ENCODE peak calls at places on chromosomes 12 and 14, in seven cellular contexts. A is right atrium auricular region, T is foreskin fibroblast, J is brain microvascular endothelial cell, D is colonic mucosa, P is cardiac fibroblast, L is dorsolateral prefrontal cortex. I is an unnamed sample.

GRCh38 chr14:68137704-68138619 is 318.4 kb downstream of the RAD51B start:
- DNase-seq in A (peak; percentile 78), T (peak; percentile 92), J (peak; percentile 99), D (peak; percentile 34), P (peak; percentile 99), L (peak; percentile 61), I (peak; percentile 7)

GRCh38 chr12:61397668-61398067 is 862.5 kb upstream of the USP15 start:
- DNase-seq in A (no peak), T (no peak), J (no peak), D (no peak), P (no peak), L (no peak), I (no peak)

GRCh38 chr14:73245401-73246325 is 8.4 kb downstream of the PAPLN start:
- DNase-seq in A (no peak), T (peak; percentile 47), J (no peak), D (peak; percentile 42), P (peak; percentile 48), L (no peak), I (peak; percentile 75)

GRCh38 chr14:25132734-25133422 is 82.9 kb upstream of the STXBP6 start:
- DNase-seq in A (peak; percentile 76), T (peak; percentile 55), J (peak; percentile 2), D (peak; percentile 65), P (peak; percentile 69), L (peak; percentile 68), I (peak; percentile 66)

GRCh38 chr14:50605776-50606175 is 45.8 kb downstream of the ATL1 start:
- DNase-seq in A (no peak), T (no peak), J (peak; percentile 16), D (no peak), P (no peak), L (no peak), I (no peak)

GRCh38 chr12:27333311-27334009 is 824 bp downstream of the BMAL2 start:
- DNase-seq in A (no peak), T (no peak), J (no peak), D (peak; percentile 52), P (peak; percentile 21), L (peak; percentile 15), I (peak; percentile 53)

GRCh38 chr12:24661657-24662096 is 287.2 kb downstream of the BCAT1 start:
- DNase-seq in A (no peak), T (peak; percentile 58), J (peak; percentile 47), D (no peak), P (peak; percentile 95), L (peak; percentile 25), I (no peak)

GRCh38 chr14:51167587-51168219 is 72.3 kb upstream of the TMX1 start:
- DNase-seq in A (no peak), T (no peak), J (peak; percentile 38), D (no peak), P (peak; percentile 51), L (no peak), I (no peak)

GRCh38 chr12:128583453-128583852 is 240.3 kb downstream of the SLC15A4 start:
- DNase-seq in A (no peak), T (no peak), J (no peak), D (no peak), P (no peak), L (no peak), I (no peak)

GRCh38 chr14:50040401-50040775 is 76.0 kb downstream of the VCPKMT start:
- DNase-seq in A (no peak), T (no peak), J (peak; percentile 48), D (no peak), P (peak; percentile 85), L (no peak), I (no peak)

GRCh38 chr12:95838125-95838524 is 20.6 kb upstream of the SNRPF start:
- DNase-seq in A (no peak), T (peak; percentile 95), J (peak; percentile 61), D (peak; percentile 82), P (peak; percentile 55), L (no peak), I (no peak)

GRCh38 chr12:80598004-80598606 is 109.3 kb upstream of the MYF6 start:
- DNase-seq in A (no peak), T (peak; percentile 79), J (peak; percentile 65), D (no peak), P (peak; percentile 91), L (no peak), I (no peak)

GRCh38 chr12:118714051-118714460 is 267.3 kb upstream of the SRRM4 start:
- DNase-seq in A (no peak), T (no peak), J (no peak), D (peak; percentile 29), P (no peak), L (peak; percentile 27), I (peak; percentile 68)

GRCh38 chr14:69741055-69741454 is 25.9 kb upstream of the SRSF5 start:
- DNase-seq in A (no peak), T (no peak), J (no peak), D (no peak), P (no peak), L (no peak), I (no peak)

GRCh38 chr14:95910628-95911027 is 34.0 kb downstream of the TUNAR start:
- DNase-seq in A (no peak), T (no peak), J (no peak), D (no peak), P (no peak), L (no peak), I (no peak)

GRCh38 chr14:88790501-88791251 is 2.1 kb downstream of the EML5 start:
- DNase-seq in A (no peak), T (no peak), J (no peak), D (no peak), P (no peak), L (no peak), I (no peak)

DNA sequence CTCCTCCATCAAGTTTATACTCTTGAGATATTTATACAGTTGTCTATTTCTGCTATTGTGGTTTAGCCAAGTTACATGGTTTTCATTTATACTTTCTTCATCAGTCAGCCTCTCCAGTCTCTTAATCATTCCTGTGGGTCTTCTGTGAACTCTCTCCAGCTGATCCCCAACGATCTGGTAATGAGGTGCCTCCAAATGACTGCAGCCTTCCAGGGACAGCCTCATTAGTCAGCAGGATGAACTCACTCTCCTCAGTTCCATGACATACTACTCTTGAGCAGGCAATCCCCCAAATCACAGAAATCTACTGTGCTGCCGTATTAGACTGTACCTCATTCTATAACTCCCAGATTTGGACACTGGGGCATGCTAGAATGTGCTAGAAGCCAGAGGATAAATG is 15.3 kb downstream of the AREL1 start:
- DNase-seq in A (no peak), T (peak; percentile 87), J (peak; percentile 52), D (no peak), P (peak; percentile 71), L (no peak), I (no peak)
- TF ChIP-seq CTCF in A (no peak), T (no peak), J (no peak), D (no peak), P (no peak), L (no peak), I (no peak)

GRCh38 chr12:113152196-113152834 is 2.8 kb downstream of the CFAP73 start:
- DNase-seq in A (no peak), T (no peak), J (no peak), D (no peak), P (no peak), L (no peak), I (no peak)

GRCh38 chr12:113155060-113155459 is 5.5 kb downstream of the CFAP73 start:
- DNase-seq in A (no peak), T (no peak), J (no peak), D (no peak), P (no peak), L (no peak), I (no peak)

GRCh38 chr12:113154351-113154973 is 4.9 kb downstream of the CFAP73 start:
- DNase-seq in A (no peak), T (peak; percentile 34), J (no peak), D (no peak), P (peak; percentile 29), L (no peak), I (peak; percentile 67)

GRCh38 chr12:113151655-113152054 is 2.1 kb downstream of the CFAP73 start:
- DNase-seq in A (no peak), T (no peak), J (no peak), D (no peak), P (no peak), L (no peak), I (no peak)

DNA sequence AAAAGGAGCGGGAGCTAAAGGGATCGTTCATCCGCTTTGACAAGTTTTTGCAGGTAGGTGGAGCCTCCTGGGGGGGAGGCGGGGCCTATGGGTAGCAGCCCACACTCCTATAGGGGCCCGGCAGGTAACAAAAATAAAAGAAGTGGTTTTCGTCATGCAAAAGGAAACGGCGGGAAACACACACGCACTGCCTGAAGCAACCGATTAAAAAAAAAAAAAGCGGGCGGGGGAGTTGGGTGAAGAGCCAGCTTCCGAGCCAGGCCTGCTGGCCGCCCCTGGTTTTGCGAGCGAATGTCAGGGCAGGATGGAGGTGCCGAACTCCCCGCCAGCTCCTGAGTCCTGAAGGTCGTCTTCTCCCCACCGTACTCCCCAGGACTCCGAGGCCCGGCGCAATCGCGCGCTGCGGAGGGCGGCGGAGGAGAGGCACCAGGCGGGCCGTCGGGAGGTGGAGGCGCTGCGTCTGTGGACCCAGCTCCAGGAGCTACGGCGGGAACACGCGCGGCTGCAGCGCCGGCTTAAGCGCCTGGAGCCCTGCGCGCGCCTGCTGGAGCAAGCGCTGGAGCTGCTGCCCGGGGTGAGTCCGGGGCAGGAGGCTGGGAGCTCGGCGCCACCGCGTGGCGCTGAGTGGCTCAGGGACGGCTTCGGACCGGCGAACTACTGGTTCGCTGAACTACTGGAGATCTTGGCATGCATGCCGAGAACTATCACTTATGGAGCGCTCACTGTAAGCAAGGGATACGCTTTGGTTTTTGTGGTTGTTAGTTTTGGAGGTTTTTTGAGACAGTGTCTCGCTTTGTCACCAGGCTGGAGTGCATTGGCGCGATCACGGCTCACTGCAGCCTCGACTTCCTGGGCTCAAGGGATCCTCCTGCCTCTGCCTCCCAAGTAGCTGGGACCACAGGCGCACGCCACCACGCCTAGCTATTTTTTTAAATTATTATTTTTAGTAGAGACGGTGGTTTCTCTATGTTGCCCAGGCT is 3.6 kb downstream of the CFAP73 start:
- DNase-seq in A (peak; percentile 62), T (peak; percentile 82), J (peak; percentile 45), D (peak; percentile 70), P (peak; percentile 75), L (peak; percentile 66), I (peak; percentile 89)
- TF ChIP-seq CTCF in A (peak; percentile 64), T (peak; percentile 59), J (peak; percentile 59), D (peak; percentile 35), P (peak; percentile 43), L (peak; percentile 70), I (peak; percentile 74)

DNA sequence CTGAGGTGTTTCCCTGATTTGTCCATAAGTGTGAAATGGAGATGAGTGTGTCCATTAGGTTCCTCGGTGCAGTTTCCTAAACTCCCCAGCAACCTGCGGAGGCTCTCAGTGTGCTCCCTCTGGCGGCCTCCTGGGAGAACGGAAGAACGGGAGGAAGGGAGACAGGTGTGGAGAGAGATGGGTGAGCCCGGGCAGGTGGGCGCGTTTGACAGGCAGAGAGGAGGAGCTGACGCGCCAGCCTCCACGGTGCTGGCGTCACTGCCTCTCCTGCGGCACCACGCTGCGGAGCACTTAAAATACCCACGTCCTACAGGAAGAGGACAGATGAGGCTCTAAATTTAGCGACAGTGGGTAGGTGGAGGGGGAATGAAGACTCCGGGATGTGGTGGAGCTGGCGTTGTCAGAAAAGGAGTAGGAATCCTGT is 26.8 kb upstream of the PEX5 start:
- DNase-seq in A (no peak), T (no peak), J (no peak), D (peak; percentile 36), P (peak; percentile 17), L (peak; percentile 73), I (peak; percentile 39)
- TF ChIP-seq CTCF in A (peak; percentile 52), T (peak; percentile 53), J (peak; percentile 69), D (peak; percentile 36), P (peak; percentile 58), L (peak; percentile 29), I (peak; percentile 39)

DNA sequence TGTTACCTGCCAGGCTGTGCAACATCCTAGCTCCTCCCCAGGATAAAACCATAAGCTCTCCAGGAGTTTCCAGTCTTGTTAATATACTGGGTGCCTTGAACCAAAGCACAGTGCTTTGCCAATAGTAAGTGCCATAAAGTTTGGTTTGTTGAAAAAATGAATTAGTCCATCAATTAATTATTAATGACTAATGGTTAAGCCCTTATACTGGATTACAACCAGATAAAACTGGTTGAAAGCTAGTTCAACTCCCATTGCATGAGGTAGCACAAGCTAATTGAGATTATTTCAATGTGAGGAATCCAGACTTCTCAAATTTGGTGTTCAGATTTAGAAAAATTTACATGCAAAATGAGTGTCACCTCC is 1.6 kb upstream of the KRT3 start:
- DNase-seq in A (no peak), T (no peak), J (no peak), D (no peak), P (no peak), L (no peak), I (no peak)
- TF ChIP-seq CTCF in A (no peak), T (no peak), J (no peak), D (no peak), P (no peak), L (no peak), I (no peak)